ENCODE peak calls at places on chromosome 19, in six cellular contexts. H, T, K, B, P and S are unnamed samples.

GRCh38 chr19:57747472-57747807 is 825 bp downstream of the ZNF776 start:
- DNase-seq in T (no peak), K (no peak), B (no peak), P (no peak), H (no peak), S (no peak)

GRCh38 chr19:9107375-9107774 is at the start of gene OR7G2:
- DNase-seq in H (no peak), B (no peak), K (no peak), P (no peak), T (no peak), S (no peak)

GRCh38 chr19:47023448-47023794 is 3.8 kb downstream of the NPAS1 start:
- DNase-seq in P (no peak), T (no peak), K (no peak), B (no peak), H (no peak), S (no peak)

GRCh38 chr19:34999498-35000337 is at the start of gene GRAMD1A:
- DNase-seq in P (peak), B (peak), H (peak), T (peak), K (peak), S (peak)

GRCh38 chr19:5520501-5520900 is 47.3 kb downstream of the TINCR start:
- DNase-seq in P (no peak), H (no peak), B (no peak), K (no peak), T (no peak), S (no peak)

GRCh38 chr19:11982526-11982925 is 17.7 kb downstream of the ZNF763 start:
- DNase-seq in H (no peak), P (no peak), T (peak), B (no peak), K (no peak), S (no peak)

GRCh38 chr19:35975608-35976214 is 19.3 kb upstream of the SDHAF1 start:
- DNase-seq in P (no peak), B (no peak), T (peak), K (peak), H (peak), S (no peak)

GRCh38 chr19:4914736-4915501 is 5.6 kb downstream of the UHRF1 start:
- DNase-seq in H (no peak), B (peak), K (no peak), T (peak), P (peak), S (no peak)

GRCh38 chr19:9566729-9567128 is 17.6 kb downstream of the ZNF121 start:
- DNase-seq in P (no peak), B (no peak), T (no peak), K (no peak), H (no peak), S (no peak)

GRCh38 chr19:18590273-18591272 is 2.0 kb downstream of the REX1BD start:
- DNase-seq in B (peak), H (peak), P (no peak), T (no peak), K (peak), S (peak)

GRCh38 chr19:45863840-45864628 is at the start of gene FOXA3:
- DNase-seq in B (peak), P (no peak), H (peak), T (peak), K (no peak), S (no peak)

GRCh38 chr19:18091217-18091608 is 4.5 kb upstream of the IL12RB1 start:
- DNase-seq in B (no peak), T (no peak), H (no peak), P (no peak), K (no peak), S (no peak)

GRCh38 chr19:4891066-4891465 is 11.6 kb downstream of the ARRDC5 start:
- DNase-seq in H (no peak), B (no peak), K (no peak), P (no peak), T (no peak), S (no peak)

GRCh38 chr19:33450689-33451088 is 70.9 kb downstream of the PEPD start:
- DNase-seq in B (no peak), P (no peak), T (no peak), H (no peak), K (no peak), S (no peak)

GRCh38 chr19:13302521-13303270 is 152.5 kb downstream of the IER2 start:
- DNase-seq in P (no peak), K (no peak), B (peak), H (no peak), T (no peak), S (no peak)

GRCh38 chr19:32837531-32837930 is 32.0 kb downstream of the SLC7A9 start:
- DNase-seq in K (no peak), P (no peak), T (no peak), B (no peak), H (no peak), S (no peak)

GRCh38 chr19:11560404-11560988 is 1.5 kb upstream of the ELOF1 start:
- DNase-seq in H (peak), T (peak), P (peak), B (peak), K (no peak), S (no peak)

GRCh38 chr19:12802267-12803106 is 618 bp downstream of the THSD8 start:
- DNase-seq in P (no peak), B (peak), T (peak), H (no peak), K (no peak), S (no peak)

GRCh38 chr19:56839665-56840451 is 668 bp downstream of the PEG3 start:
- DNase-seq in B (no peak), H (no peak), T (no peak), P (no peak), K (no peak), S (no peak)

GRCh38 chr19:35608250-35608649 is 4.3 kb upstream of the HAUS5 start:
- DNase-seq in H (no peak), K (no peak), B (no peak), T (peak), P (no peak), S (no peak)

GRCh38 chr19:43997631-43998290 is 5.0 kb upstream of the ZNF230 start:
- DNase-seq in K (no peak), B (no peak), H (no peak), P (no peak), T (peak), S (no peak)

GRCh38 chr19:55383279-55383788 is 758 bp downstream of the TMEM238 start:
- DNase-seq in K (no peak), H (no peak), P (no peak), T (no peak), B (no peak), S (no peak)

GRCh38 chr19:55384576-55385235 is 614 bp upstream of the TMEM238 start:
- DNase-seq in B (no peak), K (no peak), H (no peak), T (no peak), P (no peak), S (no peak)

GRCh38 chr19:55382522-55383054 is 1.5 kb downstream of the TMEM238 start:
- DNase-seq in B (no peak), P (no peak), H (no peak), T (no peak), K (no peak), S (no peak)

GRCh38 chr19:55385236-55385748 is 440 bp upstream of the RPL28 start:
- DNase-seq in H (peak), T (peak), P (peak), K (peak), B (peak), S (peak)

GRCh38 chr19:55383789-55384575 is at the start of gene TMEM238:
- DNase-seq in B (peak), T (peak), K (peak), P (no peak), H (peak), S (no peak)
- TF ChIP-seq CTCF in B (no peak), T (no peak), K (no peak), P (no peak), H (no peak), S (peak)

GRCh38 chr19:48686103-48686502 is 9.7 kb upstream of the FUT2 start:
- DNase-seq in H (no peak), P (no peak), K (no peak), T (no peak), B (peak), S (no peak)

GRCh38 chr19:48681127-48681470 is 8.3 kb upstream of the NTN5 start:
- DNase-seq in T (peak), P (peak), K (no peak), H (no peak), B (peak), S (no peak)

GRCh38 chr19:48685583-48685982 is 10.2 kb upstream of the FUT2 start:
- DNase-seq in B (no peak), K (no peak), T (no peak), H (no peak), P (no peak), S (no peak)

GRCh38 chr19:48680436-48681126 is 7.8 kb upstream of the NTN5 start:
- DNase-seq in T (no peak), B (no peak), H (no peak), P (no peak), K (no peak), S (no peak)

DNA sequence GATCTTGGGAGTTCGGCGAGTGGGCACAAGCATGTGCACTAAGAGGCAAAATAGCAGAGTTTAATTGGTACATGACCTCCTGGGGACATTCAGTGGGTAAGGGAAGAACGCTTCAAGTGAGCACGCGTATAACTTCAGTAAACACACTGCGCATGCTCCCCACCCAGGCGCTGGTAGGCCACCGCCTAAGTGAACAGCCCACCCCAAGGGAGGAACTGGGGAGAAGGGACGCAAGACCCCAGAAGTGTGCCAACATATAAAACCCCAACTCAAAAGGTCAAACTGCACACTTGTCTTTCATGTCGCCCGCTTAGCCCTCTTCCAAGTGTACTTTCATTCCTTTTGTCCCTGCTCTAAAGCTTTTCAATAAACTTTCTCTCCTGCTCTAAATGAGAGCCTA is 10.5 kb upstream of the NTN5 start:
- DNase-seq in P (no peak), H (no peak), B (peak), T (peak), K (no peak), S (no peak)
- TF ChIP-seq CTCF in P (no peak), H (no peak), B (no peak), T (no peak), K (no peak), S (no peak)

GRCh38 chr19:49441960-49442350 is 628 bp upstream of the SLC17A7 start:
- DNase-seq in H (no peak), B (peak), P (no peak), K (no peak), T (no peak), S (no peak)

GRCh38 chr19:49442354-49442753 is 1.0 kb upstream of the SLC17A7 start:
- DNase-seq in K (no peak), H (peak), B (peak), T (no peak), P (no peak), S (no peak)

GRCh38 chr19:49441210-49441959 is at the start of gene SLC17A7:
- DNase-seq in T (no peak), H (peak), B (peak), P (no peak), K (no peak), S (no peak)

GRCh38 chr19:49439841-49440240 is 1.5 kb downstream of the SLC17A7 start:
- DNase-seq in P (no peak), K (no peak), T (no peak), B (peak), H (no peak), S (no peak)

DNA sequence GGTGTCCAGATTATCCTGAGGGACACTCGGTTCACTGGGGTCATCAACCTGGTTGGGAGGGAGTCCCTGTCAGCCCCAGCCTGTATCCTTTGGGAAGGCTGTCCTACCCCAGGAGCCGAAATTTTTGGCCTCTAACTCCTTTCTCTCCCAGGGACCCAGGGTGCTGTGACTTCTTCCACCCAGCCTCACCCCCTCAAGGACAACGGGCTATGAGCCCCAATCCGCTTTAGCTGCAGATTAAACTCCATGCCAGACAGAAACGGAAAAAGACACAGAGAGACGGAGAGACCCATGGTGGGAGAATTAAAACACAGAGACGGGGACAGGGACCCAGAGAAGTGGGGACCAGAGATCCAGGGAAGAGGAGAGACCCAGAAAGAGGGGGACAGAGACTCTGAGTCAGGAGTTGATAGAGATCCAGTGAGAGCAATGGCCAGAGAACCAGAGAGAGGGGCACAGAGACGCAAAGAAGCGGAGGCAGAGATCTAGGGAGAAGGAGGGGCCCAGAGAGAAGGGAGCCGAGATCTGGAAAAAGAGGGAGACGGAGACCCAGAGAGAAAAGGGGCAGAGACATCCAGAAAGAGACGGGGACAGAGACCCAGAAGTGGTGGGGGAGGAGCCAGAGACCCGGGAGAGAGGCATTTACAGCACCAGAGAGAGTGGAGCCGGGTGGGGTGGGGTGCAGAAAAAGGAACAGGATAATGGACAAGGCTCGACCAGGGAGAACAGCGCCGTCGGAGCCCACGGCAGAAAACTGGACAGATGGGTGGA is 703 bp downstream of the SLC17A7 start:
- DNase-seq in T (no peak), P (no peak), H (no peak), B (peak), K (no peak), S (no peak)
- TF ChIP-seq CTCF in T (no peak), P (no peak), H (no peak), B (no peak), K (no peak), S (no peak)

GRCh38 chr19:1854542-1855039 is 6.3 kb upstream of the REXO1 start:
- DNase-seq in H (peak), K (no peak), T (no peak), B (no peak), P (no peak), S (no peak)
- TF ChIP-seq CTCF in H (no peak), K (no peak), T (no peak), B (no peak), P (no peak), S (no peak)

DNA sequence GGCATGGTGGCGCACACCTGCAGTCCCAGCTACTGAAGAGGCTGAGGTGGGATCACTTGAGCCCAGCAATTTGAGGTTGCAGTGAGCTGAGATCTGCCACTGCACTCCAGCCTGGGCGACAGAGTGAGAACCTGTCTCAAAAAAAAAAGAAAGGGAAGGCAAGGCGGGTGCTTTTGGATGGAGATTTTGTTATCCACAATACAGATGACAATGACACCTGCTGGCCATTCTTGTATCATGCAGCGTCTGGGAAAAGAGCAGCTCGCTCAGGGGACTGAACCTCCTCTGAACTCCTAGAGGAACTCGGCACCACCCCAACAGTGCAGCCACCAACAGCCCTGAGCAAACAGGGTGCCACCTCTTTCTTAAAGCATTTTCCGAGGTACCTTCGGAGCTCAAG is 22.8 kb downstream of the HAUS8 start:
- DNase-seq in T (peak), B (peak), K (no peak), H (peak), P (no peak), S (no peak)
- TF ChIP-seq CTCF in T (peak), B (peak), K (peak), H (peak), P (peak), S (peak)

GRCh38 chr19:6735181-6735891 is 2.0 kb downstream of the GPR108 start:
- DNase-seq in K (no peak), P (no peak), B (peak), T (no peak), H (no peak), S (no peak)

GRCh38 chr19:6736169-6736916 is 1.0 kb downstream of the GPR108 start:
- DNase-seq in B (peak), H (peak), P (peak), K (peak), T (peak), S (peak)

GRCh38 chr19:6737284-6737872 is at the start of gene GPR108:
- DNase-seq in B (peak), H (peak), T (peak), K (peak), P (peak), S (peak)

GRCh38 chr19:6737873-6738725 is 719 bp upstream of the GPR108 start:
- DNase-seq in H (peak), P (peak), K (no peak), B (peak), T (peak), S (no peak)

DNA sequence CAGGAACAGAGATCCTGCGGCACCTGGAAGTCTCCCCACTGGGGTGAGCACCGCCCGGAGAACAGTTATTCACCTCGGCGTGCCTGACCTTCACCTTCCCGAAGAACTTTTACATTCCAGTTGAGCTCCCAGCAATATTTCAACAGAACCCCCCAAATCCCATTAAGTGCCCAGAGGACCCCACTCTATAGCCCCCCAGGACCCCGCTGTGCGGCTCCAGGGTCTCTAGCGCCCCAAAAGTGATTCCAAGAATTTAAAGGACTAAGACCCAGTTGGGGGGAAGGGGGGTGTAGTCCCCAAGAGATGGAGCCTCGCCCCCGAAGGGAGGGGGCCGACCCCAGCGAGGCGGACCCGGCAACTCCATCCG is 480 bp downstream of the GPR108 start:
- DNase-seq in T (no peak), K (no peak), B (no peak), P (no peak), H (no peak), S (no peak)
- TF ChIP-seq CTCF in T (no peak), K (no peak), B (no peak), P (no peak), H (no peak), S (peak)

GRCh38 chr19:41156207-41156606 is 36.8 kb upstream of the CYP2S1 start:
- DNase-seq in H (no peak), P (no peak), K (no peak), T (no peak), B (no peak), S (no peak)

GRCh38 chr19:41166888-41167804 is 25.9 kb upstream of the CYP2S1 start:
- DNase-seq in K (no peak), B (no peak), H (no peak), P (no peak), T (no peak), S (no peak)

GRCh38 chr19:41159861-41160260 is 33.2 kb upstream of the CYP2S1 start:
- DNase-seq in B (no peak), H (no peak), K (no peak), P (no peak), T (no peak), S (no peak)

GRCh38 chr19:41161903-41162302 is 31.1 kb upstream of the CYP2S1 start:
- DNase-seq in B (no peak), T (no peak), H (peak), P (no peak), K (no peak), S (no peak)
- TF ChIP-seq CTCF in B (no peak), T (no peak), H (peak), P (no peak), K (no peak), S (peak)

GRCh38 chr19:42096255-42096837 is 20.4 kb downstream of the ZNF574 start:
- DNase-seq in P (no peak), T (no peak), H (no peak), B (peak), K (no peak), S (no peak)
- TF ChIP-seq CTCF in P (no peak), T (no peak), H (no peak), B (no peak), K (no peak), S (no peak)

GRCh38 chr19:30692517-30692870 is 320.3 kb downstream of the ZNF536 start:
- DNase-seq in P (no peak), K (no peak), T (no peak), H (no peak), B (no peak), S (no peak)

GRCh38 chr19:30693179-30693578 is 321.0 kb downstream of the ZNF536 start:
- DNase-seq in H (no peak), B (no peak), K (no peak), P (no peak), T (no peak), S (no peak)

GRCh38 chr19:30696514-30696913 is 324.3 kb downstream of the ZNF536 start:
- DNase-seq in T (no peak), H (peak), P (no peak), B (no peak), K (peak), S (no peak)

GRCh38 chr19:30694156-30694555 is 322.0 kb downstream of the ZNF536 start:
- DNase-seq in H (no peak), T (no peak), K (no peak), P (no peak), B (no peak), S (no peak)

GRCh38 chr19:30695171-30695875 is 323.1 kb downstream of the ZNF536 start:
- DNase-seq in P (no peak), T (no peak), B (no peak), H (peak), K (no peak), S (no peak)
- TF ChIP-seq CTCF in P (no peak), T (no peak), B (no peak), H (no peak), K (no peak), S (no peak)

DNA sequence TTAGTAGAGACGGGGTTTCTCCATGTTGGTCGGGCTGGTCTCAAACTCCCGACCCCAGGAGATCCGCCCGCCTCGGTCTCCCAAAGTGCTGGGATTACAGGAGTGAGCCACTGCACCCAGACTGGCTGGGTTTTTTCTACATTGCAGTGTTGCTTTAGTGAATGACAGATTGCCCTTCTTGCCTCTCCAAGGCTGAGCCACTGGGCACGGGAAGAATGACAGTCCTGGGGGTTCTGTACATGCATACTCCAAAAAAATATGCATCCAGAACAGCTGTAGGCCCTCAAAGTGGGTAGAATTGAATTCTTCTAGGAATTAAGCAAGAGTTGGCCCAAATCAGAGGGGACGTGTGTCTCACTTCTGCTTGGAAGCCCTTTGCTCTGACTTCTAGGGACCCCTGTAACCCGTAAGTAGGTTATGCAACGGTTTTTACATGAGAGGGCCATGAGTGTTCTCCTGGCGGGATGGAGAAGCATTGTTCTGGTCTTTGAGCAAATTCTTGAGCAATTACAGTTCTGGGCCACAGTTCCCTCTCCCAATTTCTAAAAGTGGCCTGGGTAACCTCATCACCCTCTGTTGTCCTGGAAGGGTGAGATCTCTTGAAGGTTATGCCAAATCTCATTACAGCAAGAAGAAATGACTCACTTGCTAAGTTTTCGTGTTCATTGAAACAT is 3.6 kb downstream of the ACTN4 start:
- DNase-seq in K (no peak), T (peak), H (no peak), B (peak), P (no peak), S (no peak)
- TF ChIP-seq CTCF in K (no peak), T (peak), H (no peak), B (no peak), P (peak), S (no peak)